ENCODE peak calls at places on chromosomes 6 and 20, in six cellular contexts. V is GM23338, M is PC-3, R is HCT116, D is hepatocyte, W is SK-N-SH. N is an unnamed sample. For H3K9me2 and H3K79me2, the result is how much of the 10 kb centered on the place peaks cover.

GRCh38 chr6:52514514-52514913 is 62.3 kb downstream of the TRAM2 start:
- DNase-seq in W (no peak), V (no peak), M (no peak), R (peak), D (peak), N (no peak)

GRCh38 chr6:30847421-30847970 is 36.8 kb upstream of the DDR1 start:
- DNase-seq in V (peak), M (no peak), W (no peak), R (no peak), D (no peak), N (no peak)

GRCh38 chr6:2793491-2794151 is 28.4 kb downstream of the WRNIP1 start:
- DNase-seq in M (peak), V (no peak), W (no peak), D (peak), R (no peak), N (no peak)

GRCh38 chr6:11179978-11180303 is 52.5 kb downstream of the NEDD9 start:
- DNase-seq in M (no peak), W (no peak), R (no peak), D (no peak), V (no peak), N (no peak)

GRCh38 chr6:154995241-154996162 is at the start of gene TIAM2:
- DNase-seq in R (no peak), W (peak), D (peak), M (no peak), V (peak), N (no peak)

GRCh38 chr6:110287462-110288341 is 70.4 kb downstream of the METTL24 start:
- DNase-seq in D (peak), W (no peak), M (no peak), R (no peak), V (no peak), N (no peak)

GRCh38 chr6:19209202-19209601 is 628.0 kb upstream of the ID4 start:
- DNase-seq in V (no peak), D (no peak), R (no peak), W (no peak), M (peak), N (no peak)

GRCh38 chr6:25963426-25964123 is 973 bp downstream of the TRIM38 start:
- DNase-seq in R (no peak), D (no peak), M (peak), W (no peak), V (peak), N (peak)

GRCh38 chr6:32137454-32137853 is 7.4 kb upstream of the FKBPL start:
- DNase-seq in V (no peak), D (no peak), W (no peak), R (no peak), M (no peak), N (no peak)

GRCh38 chr20:49344975-49345374 is 67.1 kb upstream of the ZNFX1 start:
- DNase-seq in R (no peak), W (peak), D (peak), M (peak), V (no peak), N (no peak)

GRCh38 chr6:71982385-71982784 is 96.0 kb downstream of the RIMS1 start:
- DNase-seq in R (no peak), M (no peak), V (no peak), D (no peak), W (no peak), N (no peak)

GRCh38 chr20:4573564-4574355 is 147.9 kb upstream of the PRND start:
- DNase-seq in R (no peak), D (no peak), W (no peak), M (peak), V (no peak), N (no peak)

GRCh38 chr20:58702161-58702510 is 9.5 kb downstream of the NPEPL1 start:
- DNase-seq in V (no peak), W (no peak), M (no peak), R (no peak), D (no peak), N (no peak)

GRCh38 chr6:90466191-90466940 is 120.5 kb downstream of the MAP3K7 start:
- DNase-seq in W (no peak), V (no peak), R (no peak), M (no peak), D (peak), N (no peak)

GRCh38 chr6:108988765-108989164 is 105.9 kb downstream of the SESN1 start:
- DNase-seq in V (no peak), W (no peak), R (no peak), D (no peak), M (no peak), N (no peak)

GRCh38 chr6:17851001-17851719 is 136.3 kb downstream of the KIF13A start:
- DNase-seq in V (no peak), M (peak), D (no peak), W (no peak), R (no peak), N (no peak)

GRCh38 chr20:50980071-50980681 is 21.6 kb downstream of the MOCS3 start:
- DNase-seq in M (peak), V (no peak), D (peak), R (no peak), W (no peak), N (no peak)

GRCh38 chr20:5741089-5741488 is 9.1 kb upstream of the SHLD1 start:
- DNase-seq in W (no peak), V (no peak), M (no peak), R (no peak), D (no peak), N (no peak)

GRCh38 chr20:20938599-20938998 is 167.6 kb downstream of the LINC00237 start:
- DNase-seq in M (no peak), W (no peak), D (no peak), V (no peak), R (no peak), N (no peak)

GRCh38 chr6:23027281-23027680 is 457.9 kb downstream of the HDGFL1 start:
- DNase-seq in D (no peak), M (no peak), V (no peak), W (no peak), R (no peak), N (no peak)

GRCh38 chr6:96923871-96924493 is 546 bp upstream of the KLHL32 start:
- DNase-seq in D (no peak), V (no peak), M (no peak), W (peak), R (no peak), N (no peak)

GRCh38 chr20:62358171-62358719 is 8.9 kb downstream of the LAMA5 start:
- DNase-seq in D (peak), R (no peak), M (peak), W (peak), V (no peak), N (peak)

GRCh38 chr20:59604770-59605665 is 678 bp downstream of the PHACTR3 start:
- DNase-seq in M (no peak), D (peak), R (no peak), W (peak), V (peak), N (no peak)

DNA sequence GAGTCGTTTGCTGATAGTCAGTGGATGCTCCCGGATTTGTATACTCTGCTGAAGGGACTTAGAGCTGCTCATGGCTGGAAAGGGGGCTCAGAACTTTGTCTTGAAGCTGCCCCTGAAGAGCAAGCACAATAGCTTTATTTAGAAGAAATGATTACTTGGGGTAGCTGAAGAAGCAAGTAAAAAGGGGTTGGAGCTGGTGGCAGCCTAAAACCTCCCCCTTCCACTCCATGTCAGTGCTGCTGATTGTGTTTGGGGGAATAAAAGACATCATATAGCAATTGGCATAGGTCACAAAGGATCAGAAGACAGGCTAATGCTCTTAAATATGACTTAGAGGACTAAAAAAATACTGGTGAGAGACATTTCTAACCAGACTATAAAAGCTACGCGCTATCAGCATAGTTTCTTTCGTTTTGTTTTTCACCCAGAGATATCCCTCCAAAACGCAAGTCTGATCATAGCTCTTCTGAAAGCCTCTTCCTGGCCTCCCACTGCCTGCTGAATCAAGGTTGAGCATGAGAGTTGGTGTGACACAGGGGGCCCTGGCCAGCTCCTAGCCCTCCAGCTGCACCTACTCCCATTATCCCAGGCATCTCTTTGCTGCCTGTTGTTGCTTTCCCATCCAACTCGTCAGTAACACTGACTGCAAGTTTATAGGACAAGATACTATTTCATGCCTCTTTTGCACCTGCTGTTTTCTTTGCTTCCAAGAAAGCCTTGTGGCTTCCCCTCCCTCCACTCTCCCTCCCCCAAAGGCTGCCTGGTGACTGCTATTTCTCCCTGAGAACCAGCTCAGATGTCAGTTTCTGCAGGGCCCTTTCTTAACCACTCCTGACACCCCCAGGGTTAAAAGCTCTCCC is 33.9 kb upstream of the SGK1 start:
- DNase-seq in R (no peak), D (no peak), V (peak), W (no peak), M (no peak), N (no peak)
- H3K9me2 ChIP-seq in R (under half), D (under half), V (under half), W (under half), M (under half), N (under half)

GRCh38 chr6:24916496-24916895 is 19.3 kb downstream of the RIPOR2 start:
- DNase-seq in R (no peak), D (no peak), M (no peak), V (no peak), W (no peak), N (no peak)
- H3K79me2 ChIP-seq in R (under half), D (under half), M (under half), V (under half), W (under half), N (under half)

DNA sequence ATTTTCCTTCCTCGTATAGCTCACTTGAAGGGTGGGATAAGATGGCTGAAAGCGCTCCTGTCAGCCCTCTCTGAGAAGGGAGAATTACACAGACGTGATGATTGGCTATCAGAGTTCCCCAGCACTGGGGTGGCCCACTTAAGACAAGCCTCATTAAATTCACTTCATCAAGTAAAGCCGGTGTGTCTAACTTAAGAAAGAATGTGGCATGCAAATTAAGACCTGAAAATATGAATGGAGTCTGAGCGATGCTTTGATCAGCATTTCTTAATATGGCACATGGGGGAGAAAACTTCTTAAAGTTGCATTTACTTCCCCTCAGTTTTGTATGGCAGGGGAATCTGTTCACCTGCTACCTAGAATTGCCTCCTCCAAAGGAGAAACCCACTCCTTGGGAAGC is 369.3 kb downstream of the FARS2 start:
- DNase-seq in V (no peak), M (no peak), D (no peak), R (no peak), W (no peak), N (no peak)
- H3K9me2 ChIP-seq in V (under half), M (under half), D (under half), R (under half), W (under half), N (under half)

GRCh38 chr6:150865406-150866146 is at the start of gene MTHFD1L:
- DNase-seq in W (peak), M (peak), R (peak), D (peak), V (peak), N (peak)

GRCh38 chr6:150866147-150867073 is 908 bp downstream of the MTHFD1L start:
- DNase-seq in W (peak), V (peak), R (peak), D (peak), M (peak), N (peak)

GRCh38 chr6:150868759-150869158 is 3.3 kb downstream of the MTHFD1L start:
- DNase-seq in V (no peak), R (no peak), M (no peak), D (no peak), W (no peak), N (no peak)

GRCh38 chr6:150865043-150865405 is 478 bp upstream of the MTHFD1L start:
- DNase-seq in D (no peak), M (no peak), W (no peak), V (no peak), R (no peak), N (no peak)

DNA sequence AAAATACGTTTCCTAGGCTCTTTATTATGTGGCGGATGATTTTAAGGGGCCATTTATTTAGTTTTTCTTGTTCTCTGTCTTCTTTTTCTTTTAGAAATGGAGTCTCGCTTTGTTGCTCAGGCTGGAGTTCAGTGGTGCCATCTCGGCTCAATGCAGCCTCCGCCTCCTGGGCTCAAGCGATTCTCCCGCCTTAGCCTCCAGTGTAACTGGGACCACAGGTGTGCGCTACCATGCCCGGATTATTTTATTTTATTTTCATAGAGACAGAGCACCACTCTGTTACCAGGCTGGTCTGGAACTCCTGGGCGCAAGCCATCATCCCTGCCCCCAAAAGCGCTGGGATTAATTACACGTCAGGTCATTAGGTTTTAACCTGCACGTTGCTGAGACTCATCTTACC is 1.6 kb downstream of the MTHFD1L start:
- DNase-seq in V (peak), R (no peak), M (no peak), W (no peak), D (no peak), N (peak)
- H3K79me2 ChIP-seq in V (half or more), R (half or more), M (half or more), W (half or more), D (half or more), N (half or more)

DNA sequence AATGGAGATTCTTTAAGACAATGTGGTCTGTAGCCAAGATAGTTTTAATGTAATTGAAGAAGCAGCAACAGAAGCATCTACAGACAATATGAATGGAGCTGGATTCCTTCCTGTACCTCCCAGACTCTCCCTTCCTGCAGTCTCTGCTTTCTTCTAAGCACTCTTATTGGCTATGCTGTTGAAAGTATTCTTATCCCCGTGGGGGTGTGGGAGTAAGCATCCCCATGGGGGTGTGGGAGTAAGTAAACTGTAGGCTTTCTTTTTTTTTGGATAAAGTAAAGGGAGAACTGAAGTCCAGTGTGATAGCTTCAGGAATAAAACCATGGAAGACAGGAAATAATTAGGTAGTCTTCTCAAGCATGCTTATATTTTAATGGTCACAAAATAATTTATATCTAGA is 4.1 kb downstream of the PKIB start:
- DNase-seq in W (no peak), M (no peak), D (no peak), R (no peak), V (no peak), N (no peak)
- H3K9me2 ChIP-seq in W (under half), M (under half), D (under half), R (under half), V (under half), N (under half)

DNA sequence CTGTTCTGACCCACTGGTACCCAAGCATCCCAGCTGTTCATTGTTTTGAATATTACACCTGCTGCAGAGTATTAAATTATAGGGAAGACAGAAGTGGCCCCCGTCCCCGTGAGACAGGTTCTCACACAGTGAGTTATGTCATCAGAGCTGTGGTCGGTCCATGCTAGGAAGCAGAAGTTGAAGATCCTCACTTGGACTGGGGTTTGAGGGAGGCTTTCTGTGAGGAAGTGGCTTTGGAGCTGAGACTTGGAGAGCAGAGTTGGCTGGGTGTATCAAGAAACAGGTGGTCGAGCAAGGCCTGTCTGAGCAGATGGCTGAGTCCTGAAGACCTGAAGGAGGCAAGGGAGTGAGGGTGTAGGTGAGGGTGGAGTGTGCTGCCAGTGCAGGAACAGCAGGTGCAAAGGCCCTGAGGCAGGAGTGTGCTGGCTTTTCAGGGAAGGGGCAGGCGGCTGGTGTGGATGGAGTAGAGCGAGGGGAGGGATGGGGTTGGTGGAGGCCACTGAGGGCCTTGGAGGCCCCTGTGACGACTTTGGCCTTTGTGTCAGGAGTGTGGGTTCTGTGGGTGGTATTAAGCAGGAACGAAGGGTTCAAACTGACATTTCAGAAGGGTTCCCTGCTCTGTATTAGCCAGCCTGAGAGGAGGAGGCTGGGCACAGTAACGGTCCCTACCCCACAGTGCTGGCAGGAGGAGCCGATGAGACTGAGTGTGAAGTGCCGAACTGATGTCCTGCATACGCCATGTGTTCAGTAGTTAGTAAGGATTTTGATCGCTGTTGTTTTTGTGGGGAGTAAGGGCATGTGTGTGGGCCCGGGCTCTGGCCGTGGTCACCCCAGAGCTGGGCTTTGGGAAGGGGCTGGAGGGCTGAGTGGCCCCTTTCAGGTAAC is 11.8 kb downstream of the SRC start:
- DNase-seq in V (no peak), D (no peak), M (no peak), W (peak), R (no peak), N (no peak)
- H3K79me2 ChIP-seq in V (half or more), D (half or more), M (half or more), W (half or more), R (half or more), N (under half)

GRCh38 chr6:47294990-47295389 is 14.7 kb downstream of the TNFRSF21 start:
- DNase-seq in M (no peak), W (no peak), R (no peak), D (no peak), V (no peak), N (no peak)

GRCh38 chr6:47288245-47289090 is 21.2 kb downstream of the TNFRSF21 start:
- DNase-seq in V (no peak), R (no peak), D (no peak), W (no peak), M (no peak), N (no peak)

GRCh38 chr6:47290124-47290834 is 19.4 kb downstream of the TNFRSF21 start:
- DNase-seq in W (no peak), V (no peak), D (no peak), M (no peak), R (no peak), N (no peak)

GRCh38 chr6:47292027-47292426 is 17.7 kb downstream of the TNFRSF21 start:
- DNase-seq in D (no peak), M (no peak), W (no peak), R (no peak), V (no peak), N (no peak)

GRCh38 chr6:47292944-47293343 is 16.8 kb downstream of the TNFRSF21 start:
- DNase-seq in R (no peak), D (no peak), W (no peak), M (peak), V (no peak), N (no peak)
- H3K9me2 ChIP-seq in R (under half), D (under half), W (under half), M (under half), V (under half), N (under half)

GRCh38 chr6:111850288-111850937 is 22.8 kb downstream of the FYN start:
- DNase-seq in R (no peak), V (no peak), D (no peak), M (no peak), W (no peak), N (no peak)
- H3K79me2 ChIP-seq in R (under half), V (half or more), D (half or more), M (under half), W (under half), N (under half)

GRCh38 chr20:18363708-18364107 is 75.4 kb downstream of the ZNF133 start:
- DNase-seq in M (no peak), V (no peak), W (no peak), D (no peak), R (no peak), N (no peak)

GRCh38 chr20:18362916-18363315 is 74.6 kb downstream of the ZNF133 start:
- DNase-seq in V (no peak), D (no peak), R (no peak), M (no peak), W (no peak), N (no peak)

GRCh38 chr20:18361678-18362077 is 73.4 kb downstream of the ZNF133 start:
- DNase-seq in M (no peak), W (no peak), D (no peak), V (no peak), R (no peak), N (no peak)

GRCh38 chr20:18359854-18360253 is 71.5 kb downstream of the ZNF133 start:
- DNase-seq in W (no peak), V (no peak), M (no peak), R (no peak), D (no peak), N (no peak)

GRCh38 chr20:18360601-18361000 is 72.3 kb downstream of the ZNF133 start:
- DNase-seq in W (no peak), M (peak), V (no peak), R (no peak), D (peak), N (no peak)
- H3K9me2 ChIP-seq in W (under half), M (under half), V (under half), R (under half), D (under half), N (under half)